ENCODE peak calls at places on chromosome 22, in six cellular contexts. One of them, this sample, is unnamed.

GRCh38 chr22:44097263-44098020 is 73.3 kb downstream of the PARVB start:
- DNase-seq in RCC 7860: no peak
- DNase-seq in fibroblast of villous mesenchyme: no peak
- DNase-seq in right lobe of liver: peak
- DNase-seq in NCI-H226: no peak
- DNase-seq in mesenchymal stem cell: no peak
- DNase-seq in this sample: no peak

GRCh38 chr22:39254122-39254521 is 9.3 kb upstream of the PDGFB start:
- DNase-seq in NCI-H226: no peak
- DNase-seq in mesenchymal stem cell: no peak
- DNase-seq in right lobe of liver: no peak
- DNase-seq in fibroblast of villous mesenchyme: no peak
- DNase-seq in RCC 7860: no peak
- DNase-seq in this sample: no peak

GRCh38 chr22:44133901-44134511 is 46.7 kb upstream of the PARVG start:
- DNase-seq in mesenchymal stem cell: peak
- DNase-seq in right lobe of liver: peak
- DNase-seq in RCC 7860: no peak
- DNase-seq in fibroblast of villous mesenchyme: peak
- DNase-seq in NCI-H226: no peak
- DNase-seq in this sample: no peak

GRCh38 chr22:27378994-27379393 is 422.6 kb downstream of the MN1 start:
- DNase-seq in mesenchymal stem cell: no peak
- DNase-seq in fibroblast of villous mesenchyme: no peak
- DNase-seq in right lobe of liver: no peak
- DNase-seq in RCC 7860: no peak
- DNase-seq in NCI-H226: no peak
- DNase-seq in this sample: no peak

GRCh38 chr22:30301995-30302809 is 12.9 kb upstream of the CASTOR1 start:
- DNase-seq in fibroblast of villous mesenchyme: peak
- DNase-seq in mesenchymal stem cell: peak
- DNase-seq in NCI-H226: peak
- DNase-seq in right lobe of liver: peak
- DNase-seq in RCC 7860: no peak
- DNase-seq in this sample: peak

GRCh38 chr22:20407829-20408228 is 13.9 kb downstream of the ZNF74 start:
- DNase-seq in right lobe of liver: no peak
- DNase-seq in NCI-H226: no peak
- DNase-seq in mesenchymal stem cell: no peak
- DNase-seq in fibroblast of villous mesenchyme: no peak
- DNase-seq in RCC 7860: no peak
- DNase-seq in this sample: no peak

GRCh38 chr22:50060441-50061140 is 2.5 kb upstream of the TTLL8 start:
- DNase-seq in right lobe of liver: peak
- DNase-seq in mesenchymal stem cell: no peak
- DNase-seq in fibroblast of villous mesenchyme: no peak
- DNase-seq in NCI-H226: no peak
- DNase-seq in RCC 7860: no peak
- DNase-seq in this sample: no peak

GRCh38 chr22:37254206-37254866 is 10.3 kb upstream of the RAC2 start:
- DNase-seq in RCC 7860: peak
- DNase-seq in mesenchymal stem cell: peak
- DNase-seq in NCI-H226: peak
- DNase-seq in fibroblast of villous mesenchyme: peak
- DNase-seq in right lobe of liver: peak
- DNase-seq in this sample: peak

GRCh38 chr22:33325232-33326004 is 267.2 kb upstream of the SYN3 start:
- DNase-seq in NCI-H226: no peak
- DNase-seq in fibroblast of villous mesenchyme: no peak
- DNase-seq in right lobe of liver: no peak
- DNase-seq in mesenchymal stem cell: no peak
- DNase-seq in RCC 7860: no peak
- DNase-seq in this sample: no peak